ENCODE peak calls at places on chromosomes 16 and 17, in six cellular contexts. Q, A, S, C, U and H are unnamed samples.

GRCh38 chr17:79622776-79623175 is 11.9 kb upstream of the RBFOX3 start:
- DNase-seq in S (no peak), C (no peak), A (no peak), U (no peak), Q (no peak), H (no peak)

GRCh38 chr17:63479495-63480184 is 2.8 kb downstream of the ACE start:
- DNase-seq in U (no peak), S (no peak), A (no peak), C (no peak), Q (no peak), H (no peak)

GRCh38 chr17:65017375-65017774 is 39.2 kb downstream of the GNA13 start:
- DNase-seq in C (no peak), Q (peak), U (no peak), A (no peak), S (no peak), H (no peak)

GRCh38 chr17:54426287-54426886 is 474.3 kb upstream of the TOM1L1 start:
- DNase-seq in C (peak), Q (no peak), A (peak), U (no peak), S (no peak), H (no peak)

GRCh38 chr17:7183433-7184090 is 4.4 kb upstream of the ASGR1 start:
- DNase-seq in C (no peak), A (no peak), Q (no peak), U (no peak), S (no peak), H (no peak)

GRCh38 chr17:63082273-63082861 is 116.3 kb downstream of the TANC2 start:
- DNase-seq in U (peak), C (peak), Q (peak), A (no peak), S (no peak), H (no peak)

GRCh38 chr16:17397499-17397891 is 73.3 kb downstream of the XYLT1 start:
- DNase-seq in Q (peak), A (peak), S (no peak), U (peak), C (no peak), H (no peak)

GRCh38 chr17:38585056-38585804 is 20.5 kb downstream of the SRCIN1 start:
- DNase-seq in A (no peak), U (no peak), C (peak), Q (no peak), S (no peak), H (no peak)

GRCh38 chr16:51872536-51872935 is 674.4 kb downstream of the TOX3 start:
- DNase-seq in Q (no peak), U (no peak), C (no peak), A (no peak), S (no peak), H (no peak)

GRCh38 chr16:79331064-79331463 is 269.5 kb downstream of the MAF start:
- DNase-seq in C (no peak), S (no peak), A (no peak), U (no peak), Q (no peak), H (no peak)

GRCh38 chr17:51005768-51006167 is 114.9 kb downstream of the SPAG9 start:
- DNase-seq in A (no peak), U (no peak), C (no peak), S (no peak), Q (no peak), H (no peak)

GRCh38 chr16:82093901-82094300 is 58.8 kb downstream of the HSD17B2 start:
- DNase-seq in C (no peak), U (no peak), S (no peak), Q (no peak), A (no peak), H (no peak)

GRCh38 chr17:20201059-20201458 is 191.9 kb downstream of the SPECC1 start:
- DNase-seq in U (no peak), C (no peak), Q (no peak), A (no peak), S (no peak), H (no peak)

GRCh38 chr16:87829123-87829980 is 40.0 kb downstream of the SLC7A5 start:
- DNase-seq in Q (no peak), S (no peak), U (no peak), C (no peak), A (no peak), H (no peak)

GRCh38 chr17:7558544-7559306 is at the start of gene TNFSF13:
- DNase-seq in U (no peak), A (no peak), C (no peak), S (no peak), Q (no peak), H (no peak)

GRCh38 chr17:75308732-75309629 is 19.7 kb upstream of the SLC25A19 start:
- DNase-seq in U (no peak), C (no peak), A (no peak), S (no peak), Q (no peak), H (no peak)

GRCh38 chr17:68539536-68540469 is 27.6 kb downstream of the PRKAR1A start:
- DNase-seq in Q (no peak), S (no peak), U (peak), C (no peak), A (no peak), H (no peak)

GRCh38 chr17:6299275-6299674 is 135.6 kb downstream of the AIPL1 start:
- DNase-seq in Q (no peak), S (no peak), A (no peak), U (no peak), C (no peak), H (no peak)

GRCh38 chr16:70689035-70689969 is 3.4 kb upstream of the MTSS2 start:
- DNase-seq in S (no peak), Q (no peak), U (no peak), A (no peak), C (no peak), H (no peak)

GRCh38 chr17:1830288-1830687 is 483 bp downstream of the RPA1 start:
- DNase-seq in A (no peak), C (no peak), Q (peak), S (no peak), U (peak), H (no peak)

GRCh38 chr17:74484066-74484465 is 17.6 kb downstream of the CD300A start:
- DNase-seq in Q (no peak), S (no peak), U (no peak), A (no peak), C (no peak), H (no peak)

GRCh38 chr16:87202346-87202745 is 114.8 kb downstream of the C16orf95 start:
- DNase-seq in Q (peak), A (no peak), U (peak), C (no peak), S (no peak), H (no peak)

GRCh38 chr17:6135216-6135615 is 65.0 kb downstream of the WSCD1 start:
- DNase-seq in U (no peak), Q (no peak), A (no peak), C (no peak), S (no peak), H (no peak)

GRCh38 chr17:79838541-79839274 is 532 bp downstream of the CBX4 start:
- DNase-seq in S (peak), Q (peak), C (peak), A (peak), U (peak), H (no peak)

GRCh38 chr17:74797824-74798223 is 21.7 kb upstream of the NAT9 start:
- DNase-seq in C (no peak), U (no peak), S (no peak), A (no peak), Q (no peak), H (no peak)

GRCh38 chr17:57735230-57735629 is 9.9 kb downstream of the CCDC182 start:
- DNase-seq in A (no peak), S (no peak), C (no peak), Q (no peak), U (no peak), H (no peak)

GRCh38 chr16:28930652-28931051 is 1.1 kb upstream of the CD19 start:
- DNase-seq in Q (no peak), S (no peak), U (no peak), A (no peak), C (peak), H (no peak)